ENCODE peak calls at places on chromosomes 1 and 21, in ten cellular contexts. M, T, B, G, P, L, Z, K, E and R are unnamed samples.

GRCh38 chr1:109821221-109821669 is 57.5 kb upstream of the EPS8L3 start:
- DNase-seq in P (no peak), G (no peak), T (peak; percentile 88), B (no peak), E (peak; percentile 82), Z (no peak), L (peak; percentile 34), K (peak; percentile 89), M (no peak), R (peak; percentile 99)

GRCh38 chr1:180680558-180681144 is 48.8 kb downstream of the XPR1 start:
- DNase-seq in M (no peak), Z (no peak), G (no peak), L (no peak), T (peak; percentile 53), P (no peak), K (no peak), E (peak; percentile 20), B (no peak), R (no peak)

GRCh38 chr1:150168960-150169565 is 19.3 kb downstream of the PLEKHO1 start:
- DNase-seq in K (peak; percentile 64), L (peak; percentile 87), T (peak; percentile 37), B (peak; percentile 61), Z (peak; percentile 57), M (peak; percentile 62), E (peak; percentile 80), P (peak; percentile 77), G (peak; percentile 75), R (peak; percentile 71)

GRCh38 chr1:119467857-119468666 is 38.9 kb upstream of the HSD3B1 start:
- DNase-seq in K (no peak), B (no peak), T (no peak), G (no peak), L (no peak), E (no peak), P (no peak), Z (no peak), M (no peak), R (no peak)

GRCh38 chr1:201632364-201632952 is 93.5 kb downstream of the NAV1 start:
- DNase-seq in L (no peak), Z (no peak), T (no peak), P (no peak), B (no peak), M (no peak), K (no peak), G (no peak), E (no peak), R (no peak)

GRCh38 chr1:212640223-212640885 is 31.8 kb downstream of the ATF3 start:
- DNase-seq in L (no peak), T (no peak), K (no peak), G (no peak), E (no peak), M (no peak), B (no peak), Z (no peak), P (no peak), R (no peak)

GRCh38 chr1:42142894-42143675 is 10.1 kb upstream of the GUCA2B start:
- DNase-seq in E (no peak), L (no peak), B (no peak), P (peak; percentile 36), M (no peak), T (peak; percentile 67), K (peak; percentile 50), G (no peak), Z (no peak), R (no peak)

GRCh38 chr1:53350853-53351767 is 23.2 kb upstream of the LRP8 start:
- DNase-seq in G (peak; percentile 15), E (no peak), B (peak; percentile 2), Z (no peak), L (no peak), P (no peak), M (no peak), T (no peak), K (no peak), R (no peak)

GRCh38 chr1:200619894-200620272 is 668 bp downstream of the KIF14 start:
- DNase-seq in G (no peak), E (no peak), L (no peak), T (no peak), M (no peak), P (no peak), B (no peak), Z (no peak), K (no peak), R (no peak)

GRCh38 chr21:34701726-34702125 is 32.9 kb downstream of the CLIC6 start:
- DNase-seq in T (no peak), K (no peak), M (no peak), B (no peak), Z (no peak), L (no peak), E (no peak), P (no peak), G (no peak), R (no peak)

GRCh38 chr21:18832950-18833349 is 429.4 kb upstream of the TMPRSS15 start:
- DNase-seq in M (no peak), E (peak; percentile 27), K (no peak), Z (no peak), L (peak; percentile 35), T (peak; percentile 74), P (peak; percentile 39), B (no peak), G (no peak), R (no peak)

GRCh38 chr1:112460672-112461071 is 48.1 kb upstream of the WNT2B start:
- DNase-seq in G (no peak), L (no peak), M (no peak), P (peak; percentile 28), E (no peak), B (no peak), K (no peak), Z (no peak), T (peak; percentile 7), R (no peak)

GRCh38 chr1:24438423-24438901 is 22.9 kb downstream of the NIPAL3 start:
- DNase-seq in E (no peak), K (no peak), Z (no peak), B (no peak), T (no peak), M (peak; percentile 54), P (no peak), G (no peak), L (no peak), R (no peak)

GRCh38 chr1:156747737-156748669 is 3.5 kb downstream of the HDGF start:
- DNase-seq in Z (no peak), L (no peak), E (no peak), G (no peak), B (no peak), P (peak; percentile 20), M (no peak), K (no peak), T (peak; percentile 70), R (no peak)

GRCh38 chr1:243712890-243713425 is 137.1 kb downstream of the AKT3 start:
- DNase-seq in P (no peak), K (no peak), L (no peak), E (no peak), B (no peak), G (no peak), Z (no peak), T (no peak), M (no peak), R (no peak)

GRCh38 chr1:57957576-57957975 is 533.7 kb upstream of the DAB1 start:
- DNase-seq in P (no peak), B (no peak), L (no peak), M (no peak), K (no peak), T (peak; percentile 54), E (no peak), Z (no peak), G (no peak), R (no peak)

GRCh38 chr1:235783148-235783776 is 83.4 kb downstream of the LYST start:
- DNase-seq in K (no peak), M (no peak), L (peak; percentile 53), Z (no peak), E (peak; percentile 23), G (no peak), P (peak; percentile 31), B (no peak), T (peak; percentile 61), R (no peak)
- TF ChIP-seq CTCF in K (no peak), M (peak; percentile 65), L (peak; percentile 66), Z (peak; percentile 75), E (peak; percentile 64), G (no peak), P (peak; percentile 32), B (peak; percentile 70), T (peak; percentile 10), R (peak; percentile 64)

DNA sequence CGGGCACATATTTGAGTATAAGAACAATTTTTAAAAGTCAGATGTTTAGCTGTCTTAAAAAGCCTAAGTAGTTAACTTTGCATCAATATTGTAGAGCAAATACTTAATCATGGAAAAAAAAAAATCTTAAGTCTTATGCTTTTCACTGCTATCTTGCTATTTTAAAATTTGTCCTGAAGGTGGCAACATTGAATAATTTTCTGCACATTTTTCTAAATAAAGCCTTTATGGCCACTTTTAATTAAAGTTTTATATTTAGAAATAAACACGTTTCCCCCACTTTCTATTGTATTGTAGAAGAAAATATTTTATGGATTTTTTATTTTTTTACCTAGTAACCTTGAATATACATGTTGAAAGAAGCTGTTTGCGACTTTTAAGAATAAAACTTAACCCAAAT is 198.8 kb downstream of the AMY1C start:
- DNase-seq in L (no peak), K (no peak), G (no peak), M (no peak), Z (no peak), T (peak; percentile 31), E (no peak), P (peak; percentile 5), B (no peak), R (no peak)
- TF ChIP-seq CTCF in L (peak; percentile 58), K (no peak), G (no peak), M (peak; percentile 42), Z (no peak), T (no peak), E (peak; percentile 29), P (no peak), B (peak; percentile 37), R (no peak)

DNA sequence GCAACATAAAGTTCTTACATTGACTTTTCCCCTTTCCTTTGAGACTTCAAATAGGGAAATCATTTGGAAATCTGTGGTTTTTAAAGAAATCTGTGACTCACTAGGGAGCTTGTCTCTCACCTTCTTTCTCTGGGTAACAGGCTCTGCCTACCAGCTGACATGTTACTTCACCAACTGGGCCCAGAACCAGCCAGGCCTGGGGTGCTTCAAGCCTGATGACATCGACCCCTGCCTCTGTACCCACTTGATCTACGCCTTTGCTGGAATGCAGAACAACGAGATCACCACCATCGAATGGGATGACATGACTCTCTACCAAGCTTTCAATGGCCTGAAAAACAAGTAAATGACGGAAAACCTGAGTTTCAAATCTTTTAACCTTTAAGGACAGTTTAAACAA is 9.2 kb upstream of the CHIA start:
- DNase-seq in G (no peak), E (no peak), P (no peak), B (no peak), T (peak; percentile 25), Z (no peak), M (no peak), L (no peak), K (no peak), R (no peak)
- TF ChIP-seq CTCF in G (no peak), E (no peak), P (no peak), B (no peak), T (no peak), Z (no peak), M (no peak), L (no peak), K (no peak), R (no peak)

DNA sequence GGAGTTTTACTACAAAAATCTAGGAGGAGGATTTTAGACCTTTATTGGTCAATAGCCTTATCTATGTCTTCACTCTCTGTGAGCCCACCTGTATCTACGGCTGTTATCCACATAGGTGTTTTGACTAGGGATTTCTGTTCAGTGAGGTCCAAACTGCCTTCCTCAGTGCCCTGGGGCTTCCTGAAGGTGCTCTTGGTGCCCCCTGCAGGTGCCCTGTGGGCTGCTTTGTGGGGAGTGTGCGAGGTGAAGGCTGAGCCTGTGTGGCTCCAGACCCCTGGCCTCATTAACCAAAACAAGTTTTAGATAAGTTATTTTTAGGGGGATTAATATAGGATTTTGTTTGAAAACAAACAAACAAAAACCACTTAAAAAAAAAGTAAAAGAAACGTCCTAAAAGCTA is 122.5 kb downstream of the KIF26B start:
- DNase-seq in Z (no peak), L (no peak), T (no peak), B (no peak), E (no peak), G (peak; percentile 69), P (peak; percentile 38), K (no peak), M (no peak), R (no peak)
- TF ChIP-seq CTCF in Z (no peak), L (no peak), T (peak; percentile 30), B (no peak), E (no peak), G (no peak), P (no peak), K (no peak), M (peak; percentile 11), R (no peak)